ENCODE peak calls at places on chromosomes 2 and 18, in seven cellular contexts. X is astrocyte of the cerebellum, O is A549, Y is Calu3, N is fibroblast of the aortic adventitia, S is AG04450, Q is H9. I is an unnamed sample.

GRCh38 chr2:36449213-36449612 is 93.6 kb downstream of the CRIM1 start:
- DNase-seq in X (no peak), O (no peak), Y (no peak), N (no peak), S (no peak), Q (no peak), I (no peak)

GRCh38 chr2:45706028-45706427 is 54.6 kb downstream of the PRKCE start:
- DNase-seq in X (no peak), O (no peak), Y (no peak), N (peak), S (no peak), Q (no peak), I (no peak)

GRCh38 chr2:56654936-56655335 is 471.1 kb downstream of the CCDC85A start:
- DNase-seq in X (no peak), O (no peak), Y (no peak), N (peak), S (no peak), Q (no peak), I (no peak)

GRCh38 chr2:153431114-153431513 is 47.4 kb downstream of the RPRM start:
- DNase-seq in X (no peak), O (no peak), Y (no peak), N (no peak), S (no peak), Q (no peak), I (no peak)

GRCh38 chr2:106953236-106953635 is 67.3 kb upstream of the ST6GAL2 start:
- DNase-seq in X (no peak), O (no peak), Y (no peak), N (no peak), S (no peak), Q (no peak), I (no peak)

GRCh38 chr18:74303936-74304335 is 11.7 kb upstream of the C18orf63 start:
- DNase-seq in X (no peak), O (no peak), Y (no peak), N (peak), S (no peak), Q (no peak), I (peak)

GRCh38 chr2:71151620-71152019 is 21.2 kb downstream of the MPHOSPH10 start:
- DNase-seq in X (no peak), O (no peak), Y (no peak), N (no peak), S (no peak), Q (no peak), I (no peak)

GRCh38 chr2:98691307-98691706 is 39.6 kb downstream of the MGAT4A start:
- DNase-seq in X (no peak), O (no peak), Y (no peak), N (no peak), S (no peak), Q (no peak), I (no peak)

GRCh38 chr2:136000502-136000901 is 15.1 kb upstream of the DARS1 start:
- DNase-seq in X (no peak), O (no peak), Y (no peak), N (no peak), S (no peak), Q (no peak), I (no peak)

GRCh38 chr18:63258749-63259580 is 60.6 kb downstream of the BCL2 start:
- DNase-seq in X (no peak), O (no peak), Y (no peak), N (no peak), S (no peak), Q (no peak), I (no peak)

GRCh38 chr2:102159295-102159694 is 16.7 kb downstream of the IL1R1 start:
- DNase-seq in X (no peak), O (no peak), Y (no peak), N (no peak), S (no peak), Q (no peak), I (peak)

GRCh38 chr18:31487251-31488015 is 10.5 kb upstream of the DSG2 start:
- DNase-seq in X (peak), O (peak), Y (peak), N (peak), S (no peak), Q (no peak), I (peak)

GRCh38 chr2:134320930-134321329 is 67.1 kb downstream of the MGAT5 start:
- DNase-seq in X (no peak), O (no peak), Y (no peak), N (no peak), S (no peak), Q (no peak), I (no peak)

GRCh38 chr2:232634319-232635150 is 1.1 kb downstream of the EFHD1 start:
- DNase-seq in X (no peak), O (no peak), Y (no peak), N (no peak), S (no peak), Q (peak), I (no peak)

GRCh38 chr2:241629762-241630435 is 7.1 kb downstream of the THAP4 start:
- DNase-seq in X (no peak), O (no peak), Y (no peak), N (no peak), S (no peak), Q (no peak), I (no peak)

GRCh38 chr2:238259085-238260020 is 19.5 kb upstream of the HES6 start:
- DNase-seq in X (no peak), O (no peak), Y (peak), N (no peak), S (no peak), Q (no peak), I (no peak)

GRCh38 chr2:233711312-233712008 is 1.2 kb upstream of the UGT1A5 start:
- DNase-seq in X (peak), O (peak), Y (peak), N (peak), S (peak), Q (peak), I (peak)

GRCh38 chr2:148643421-148643820 is 1.1 kb upstream of the EPC2 start:
- DNase-seq in X (no peak), O (no peak), Y (no peak), N (no peak), S (no peak), Q (no peak), I (no peak)

GRCh38 chr2:235746257-235746934 is 252.6 kb downstream of the AGAP1 start:
- DNase-seq in X (peak), O (peak), Y (peak), N (peak), S (peak), Q (peak), I (peak)

GRCh38 chr2:145595296-145595695 is 1075.4 kb upstream of the ZEB2 start:
- DNase-seq in X (no peak), O (no peak), Y (no peak), N (peak), S (no peak), Q (no peak), I (no peak)

GRCh38 chr2:168189835-168190426 is 57.5 kb downstream of the STK39 start:
- DNase-seq in X (no peak), O (peak), Y (no peak), N (peak), S (peak), Q (no peak), I (peak)

GRCh38 chr18:32019251-32019943 is 772 bp downstream of the RNF125 start:
- DNase-seq in X (no peak), O (peak), Y (peak), N (peak), S (no peak), Q (peak), I (no peak)

GRCh38 chr2:120305296-120305695 is 40.6 kb upstream of the INHBB start:
- DNase-seq in X (no peak), O (peak), Y (no peak), N (no peak), S (no peak), Q (no peak), I (no peak)
- TF ChIP-seq CTCF in X (peak), O (no peak), Y (no peak), N (peak), S (peak), Q (peak), I (peak)

GRCh38 chr2:230564805-230565779 is 147.6 kb upstream of the CAB39 start:
- DNase-seq in X (no peak), O (no peak), Y (peak), N (no peak), S (peak), Q (no peak), I (no peak)

GRCh38 chr2:230570987-230571386 is 141.7 kb upstream of the CAB39 start:
- DNase-seq in X (no peak), O (no peak), Y (no peak), N (no peak), S (no peak), Q (no peak), I (no peak)

DNA sequence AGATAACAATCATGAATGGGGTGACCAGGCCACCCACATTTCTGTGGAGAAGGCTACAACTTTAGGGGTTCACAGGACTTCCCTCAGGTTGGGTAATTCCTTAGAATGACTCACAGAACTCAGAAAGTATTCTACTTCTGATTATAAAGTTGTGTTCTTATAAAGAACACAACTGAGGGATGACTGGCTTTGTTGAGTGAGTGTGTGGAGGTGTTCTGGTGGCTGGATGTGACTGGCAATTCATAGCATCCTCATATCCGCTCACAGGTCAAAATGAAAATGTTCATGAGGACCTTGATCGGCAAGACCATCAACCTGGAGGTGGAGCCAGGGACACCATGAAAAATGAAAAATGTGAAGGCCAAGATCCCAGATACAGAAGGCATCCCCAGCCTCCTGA is 143.3 kb upstream of the CAB39 start:
- DNase-seq in X (no peak), O (no peak), Y (no peak), N (no peak), S (no peak), Q (no peak), I (no peak)
- TF ChIP-seq CTCF in X (no peak), O (no peak), Y (no peak), N (no peak), S (no peak), Q (no peak), I (no peak)

GRCh38 chr2:109531896-109532727 is 81.7 kb downstream of the SEPTIN10 start:
- DNase-seq in X (no peak), O (no peak), Y (no peak), N (no peak), S (no peak), Q (no peak), I (no peak)

GRCh38 chr2:109528811-109529501 is 84.8 kb downstream of the SEPTIN10 start:
- DNase-seq in X (no peak), O (no peak), Y (no peak), N (no peak), S (no peak), Q (peak), I (no peak)

GRCh38 chr2:109531221-109531620 is 82.5 kb downstream of the SEPTIN10 start:
- DNase-seq in X (no peak), O (no peak), Y (no peak), N (no peak), S (no peak), Q (no peak), I (no peak)

GRCh38 chr2:109529532-109530449 is 84.0 kb downstream of the SEPTIN10 start:
- DNase-seq in X (no peak), O (no peak), Y (no peak), N (no peak), S (no peak), Q (peak), I (no peak)

GRCh38 chr2:109530712-109531111 is 83.1 kb downstream of the SEPTIN10 start:
- DNase-seq in X (no peak), O (no peak), Y (no peak), N (no peak), S (no peak), Q (no peak), I (no peak)
- TF ChIP-seq CTCF in X (no peak), O (no peak), Y (no peak), N (peak), S (no peak), Q (no peak), I (no peak)

DNA sequence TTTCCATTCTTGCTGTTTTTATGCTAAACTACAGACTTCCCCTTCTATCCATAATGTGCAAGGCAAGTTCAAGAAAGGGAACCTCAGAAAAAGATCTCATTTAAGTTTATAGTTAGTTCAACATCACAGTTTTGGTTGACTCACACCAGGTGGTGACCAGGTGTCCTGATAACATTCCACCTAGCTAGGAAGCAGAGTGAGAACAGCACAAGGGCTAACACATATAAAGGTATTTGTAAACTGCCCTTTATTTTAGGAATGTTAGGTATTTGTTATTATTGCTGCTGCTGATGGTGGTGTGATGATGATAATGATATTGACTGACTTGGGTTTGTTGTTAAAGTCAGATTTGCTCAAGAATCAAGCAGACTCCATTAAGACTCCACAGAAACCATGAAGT is 212.2 kb upstream of the HNRNPA3 start:
- DNase-seq in X (no peak), O (no peak), Y (no peak), N (no peak), S (no peak), Q (no peak), I (no peak)
- TF ChIP-seq CTCF in X (no peak), O (no peak), Y (no peak), N (no peak), S (no peak), Q (no peak), I (no peak)

GRCh38 chr2:60821133-60821469 is 60.3 kb upstream of the REL start:
- DNase-seq in X (no peak), O (no peak), Y (no peak), N (no peak), S (no peak), Q (no peak), I (no peak)
- TF ChIP-seq CTCF in X (no peak), O (no peak), Y (no peak), N (no peak), S (no peak), Q (no peak), I (no peak)